ENCODE peak calls at places on chromosomes 1 and 21, in five cellular contexts. One of them, this sample, is unnamed.

GRCh38 chr1:111989531-111990025 is at the start of gene KCND3:
- DNase-seq in HepG2: no peak
- DNase-seq in K562: peak
- DNase-seq in GM12892: no peak
- DNase-seq in GM12878: no peak
- DNase-seq in this sample: peak

GRCh38 chr1:183742367-183742766 is 62.6 kb upstream of the RGL1 start:
- DNase-seq in GM12878: no peak
- DNase-seq in K562: no peak
- DNase-seq in HepG2: no peak
- DNase-seq in GM12892: no peak
- DNase-seq in this sample: no peak

GRCh38 chr21:44317241-44317782 is 17.5 kb downstream of the PFKL start:
- DNase-seq in GM12878: no peak
- DNase-seq in K562: no peak
- DNase-seq in GM12892: no peak
- DNase-seq in HepG2: no peak
- DNase-seq in this sample: no peak

GRCh38 chr1:2594001-2594640 is 7.5 kb downstream of the PRXL2B start:
- DNase-seq in GM12878: no peak
- DNase-seq in K562: no peak
- DNase-seq in GM12892: no peak
- DNase-seq in HepG2: no peak
- DNase-seq in this sample: peak

GRCh38 chr21:41141031-41141457 is 26.9 kb upstream of the BACE2 start:
- DNase-seq in K562: no peak
- DNase-seq in HepG2: no peak
- DNase-seq in GM12892: no peak
- DNase-seq in GM12878: no peak
- DNase-seq in this sample: no peak

GRCh38 chr1:167175901-167176300 is 44.8 kb upstream of the POU2F1 start:
- DNase-seq in GM12878: no peak
- DNase-seq in GM12892: no peak
- DNase-seq in HepG2: no peak
- DNase-seq in K562: no peak
- DNase-seq in this sample: no peak

GRCh38 chr1:219659005-219659632 is 46.2 kb upstream of the ZC3H11B start:
- DNase-seq in GM12878: no peak
- DNase-seq in GM12892: no peak
- DNase-seq in HepG2: no peak
- DNase-seq in K562: no peak
- DNase-seq in this sample: no peak

GRCh38 chr1:176174108-176174507 is 33.0 kb downstream of the COP1 start:
- DNase-seq in GM12892: no peak
- DNase-seq in GM12878: no peak
- DNase-seq in HepG2: no peak
- DNase-seq in K562: no peak
- DNase-seq in this sample: no peak

GRCh38 chr1:244822878-244823277 is 12.6 kb upstream of the COX20 start:
- DNase-seq in GM12878: no peak
- DNase-seq in GM12892: no peak
- DNase-seq in HepG2: no peak
- DNase-seq in K562: no peak
- DNase-seq in this sample: no peak

GRCh38 chr21:42341776-42342542 is 8.8 kb downstream of the TFF2 start:
- DNase-seq in HepG2: no peak
- DNase-seq in GM12892: no peak
- DNase-seq in GM12878: no peak
- DNase-seq in K562: no peak
- DNase-seq in this sample: no peak

GRCh38 chr1:39394598-39394997 is 96.8 kb upstream of the BMP8A start:
- DNase-seq in GM12878: no peak
- DNase-seq in HepG2: no peak
- DNase-seq in GM12892: no peak
- DNase-seq in K562: no peak
- DNase-seq in this sample: no peak

GRCh38 chr1:38061290-38061689 is 14.7 kb upstream of the POU3F1 start:
- DNase-seq in K562: no peak
- DNase-seq in HepG2: no peak
- DNase-seq in GM12878: no peak
- DNase-seq in GM12892: no peak
- DNase-seq in this sample: no peak

GRCh38 chr1:162538815-162539431 is 22.6 kb upstream of the UAP1 start:
- DNase-seq in GM12878: no peak
- DNase-seq in HepG2: peak
- DNase-seq in K562: no peak
- DNase-seq in GM12892: no peak
- DNase-seq in this sample: no peak

DNA sequence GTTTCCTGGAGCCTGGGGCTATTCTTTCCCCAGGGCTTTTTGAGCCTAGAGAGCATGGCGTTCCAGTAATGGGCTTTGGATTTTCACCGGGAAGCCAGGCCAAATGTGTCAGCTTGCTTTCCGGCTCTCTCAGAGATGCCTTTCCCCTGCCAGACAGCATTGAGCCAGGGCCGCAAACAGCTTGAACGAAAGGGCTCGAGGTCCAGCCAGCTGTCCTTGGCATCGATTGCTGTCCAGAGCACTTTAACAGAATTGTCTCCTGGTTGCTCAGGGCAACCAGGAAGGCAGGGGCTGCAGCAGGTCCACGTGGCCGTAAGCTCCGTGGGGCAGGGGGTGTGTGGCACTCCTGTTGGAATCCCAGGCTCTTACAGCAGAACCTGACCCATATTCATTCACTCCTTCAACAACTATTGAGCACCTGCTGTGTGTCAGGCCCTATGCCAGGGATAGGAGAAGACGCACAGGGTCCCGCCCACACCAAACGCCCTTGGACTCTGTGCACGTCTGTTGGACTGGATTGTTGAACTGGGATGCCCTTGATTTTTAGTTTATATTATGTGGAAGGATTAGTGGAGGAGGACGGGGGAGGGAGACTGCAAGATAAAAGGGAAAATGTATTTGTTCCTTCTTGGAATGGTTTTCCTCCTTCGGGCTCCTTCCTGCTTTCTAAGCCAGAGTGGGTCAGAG is 38.8 kb upstream of the EFHD2 start:
- DNase-seq in GM12892: no peak
- DNase-seq in GM12878: no peak
- DNase-seq in HepG2: peak
- DNase-seq in K562: no peak
- DNase-seq in this sample: no peak
- TF ChIP-seq TAF1 in GM12892: no peak
- TF ChIP-seq TAF1 in GM12878: no peak
- TF ChIP-seq TAF1 in HepG2: no peak
- TF ChIP-seq TAF1 in K562: no peak
- TF ChIP-seq TAF1 in this sample: no peak

GRCh38 chr1:11795238-11795890 is 10.4 kb downstream of the MTHFR start:
- DNase-seq in GM12878: no peak
- DNase-seq in K562: no peak
- DNase-seq in HepG2: no peak
- DNase-seq in GM12892: no peak
- DNase-seq in this sample: no peak

GRCh38 chr1:11794446-11795237 is 11.1 kb downstream of the MTHFR start:
- DNase-seq in K562: no peak
- DNase-seq in GM12878: no peak
- DNase-seq in GM12892: no peak
- DNase-seq in HepG2: no peak
- DNase-seq in this sample: no peak

GRCh38 chr1:11793819-11794218 is 11.9 kb downstream of the MTHFR start:
- DNase-seq in GM12892: no peak
- DNase-seq in HepG2: no peak
- DNase-seq in K562: no peak
- DNase-seq in GM12878: no peak
- DNase-seq in this sample: no peak

GRCh38 chr1:11797525-11798216 is 8.1 kb downstream of the MTHFR start:
- DNase-seq in K562: peak
- DNase-seq in HepG2: no peak
- DNase-seq in GM12878: no peak
- DNase-seq in GM12892: no peak
- DNase-seq in this sample: no peak

GRCh38 chr1:11796036-11796828 is 9.5 kb downstream of the MTHFR start:
- DNase-seq in K562: peak
- DNase-seq in HepG2: no peak
- DNase-seq in GM12878: no peak
- DNase-seq in GM12892: no peak
- DNase-seq in this sample: no peak
- TF ChIP-seq POLR2A in K562: peak
- TF ChIP-seq POLR2A in HepG2: no peak
- TF ChIP-seq POLR2A in GM12878: peak
- TF ChIP-seq POLR2A in GM12892: no peak
- TF ChIP-seq POLR2A in this sample: no peak

GRCh38 chr1:182600036-182600713 is 4.0 kb downstream of the RGS16 start:
- DNase-seq in K562: no peak
- DNase-seq in HepG2: no peak
- DNase-seq in GM12878: no peak
- DNase-seq in GM12892: no peak
- DNase-seq in this sample: no peak

GRCh38 chr1:182598296-182598695 is 5.9 kb downstream of the RGS16 start:
- DNase-seq in K562: no peak
- DNase-seq in GM12892: no peak
- DNase-seq in HepG2: no peak
- DNase-seq in GM12878: no peak
- DNase-seq in this sample: no peak

GRCh38 chr1:182596934-182597333 is 7.3 kb downstream of the RGS16 start:
- DNase-seq in GM12878: no peak
- DNase-seq in HepG2: no peak
- DNase-seq in K562: no peak
- DNase-seq in GM12892: no peak
- DNase-seq in this sample: no peak

GRCh38 chr1:182599339-182599738 is 4.8 kb downstream of the RGS16 start:
- DNase-seq in K562: peak
- DNase-seq in GM12878: no peak
- DNase-seq in HepG2: no peak
- DNase-seq in GM12892: no peak
- DNase-seq in this sample: no peak

DNA sequence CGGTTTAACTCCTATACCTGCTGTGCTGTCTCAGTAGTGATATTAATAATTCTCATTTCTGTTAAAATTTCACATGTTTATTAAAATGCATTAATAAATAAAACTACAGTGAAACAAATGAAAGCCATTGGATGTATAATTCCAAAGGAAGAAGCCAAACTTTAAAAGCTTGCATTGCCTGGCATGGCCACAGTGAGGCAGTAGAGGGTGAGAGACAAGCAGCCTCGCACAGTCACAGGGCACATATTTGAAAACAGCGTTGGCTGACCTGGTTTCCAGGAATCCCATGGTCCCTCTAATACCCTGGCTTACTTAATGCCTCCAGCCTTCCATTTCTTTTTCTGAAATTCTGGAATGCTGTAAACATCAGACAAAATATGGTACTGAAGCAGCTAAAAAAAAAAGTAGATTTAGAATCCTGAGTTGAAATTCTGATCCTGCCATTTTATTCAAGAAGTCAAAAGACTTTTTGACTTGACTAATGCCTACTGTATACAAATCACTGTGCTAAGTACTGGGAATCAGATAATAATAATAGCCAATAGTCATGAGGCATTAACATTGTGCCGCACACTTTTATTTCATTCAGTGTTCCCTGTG is 6.7 kb upstream of the RNASEL start:
- DNase-seq in GM12878: no peak
- DNase-seq in K562: peak
- DNase-seq in GM12892: no peak
- DNase-seq in HepG2: peak
- DNase-seq in this sample: no peak
- TF ChIP-seq TAF1 in GM12878: no peak
- TF ChIP-seq TAF1 in K562: no peak
- TF ChIP-seq TAF1 in GM12892: no peak
- TF ChIP-seq TAF1 in HepG2: no peak
- TF ChIP-seq TAF1 in this sample: no peak

DNA sequence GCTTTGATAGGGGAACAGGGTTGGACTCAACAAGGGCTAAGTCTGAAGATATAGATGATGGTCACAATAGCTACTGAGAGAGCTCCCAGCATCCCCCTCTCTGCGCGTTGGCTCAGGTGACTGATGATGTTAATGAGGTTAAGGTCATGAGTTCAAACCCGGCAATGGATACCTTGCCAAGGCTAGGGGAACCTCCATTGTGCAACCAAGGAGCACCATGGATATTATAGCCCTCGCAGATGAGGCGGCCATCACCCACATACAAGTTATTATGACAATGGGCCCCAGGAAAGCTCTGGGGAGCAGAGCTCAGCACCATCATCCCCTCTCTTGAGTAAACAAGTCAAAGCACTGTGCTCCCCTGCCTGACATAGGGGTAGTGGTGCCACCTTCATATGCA is 8.2 kb downstream of the KCNA2 start:
- DNase-seq in HepG2: no peak
- DNase-seq in GM12878: no peak
- DNase-seq in GM12892: no peak
- DNase-seq in K562: no peak
- DNase-seq in this sample: no peak
- TF ChIP-seq POLR2A in HepG2: no peak
- TF ChIP-seq POLR2A in GM12878: no peak
- TF ChIP-seq POLR2A in GM12892: no peak
- TF ChIP-seq POLR2A in K562: no peak
- TF ChIP-seq POLR2A in this sample: no peak

GRCh38 chr1:158390342-158390741 is 8.9 kb downstream of the OR10T2 start:
- DNase-seq in GM12892: no peak
- DNase-seq in HepG2: no peak
- DNase-seq in K562: no peak
- DNase-seq in GM12878: no peak
- DNase-seq in this sample: no peak

GRCh38 chr1:158396646-158397045 is 2.6 kb downstream of the OR10T2 start:
- DNase-seq in GM12892: no peak
- DNase-seq in HepG2: no peak
- DNase-seq in GM12878: no peak
- DNase-seq in K562: no peak
- DNase-seq in this sample: no peak

DNA sequence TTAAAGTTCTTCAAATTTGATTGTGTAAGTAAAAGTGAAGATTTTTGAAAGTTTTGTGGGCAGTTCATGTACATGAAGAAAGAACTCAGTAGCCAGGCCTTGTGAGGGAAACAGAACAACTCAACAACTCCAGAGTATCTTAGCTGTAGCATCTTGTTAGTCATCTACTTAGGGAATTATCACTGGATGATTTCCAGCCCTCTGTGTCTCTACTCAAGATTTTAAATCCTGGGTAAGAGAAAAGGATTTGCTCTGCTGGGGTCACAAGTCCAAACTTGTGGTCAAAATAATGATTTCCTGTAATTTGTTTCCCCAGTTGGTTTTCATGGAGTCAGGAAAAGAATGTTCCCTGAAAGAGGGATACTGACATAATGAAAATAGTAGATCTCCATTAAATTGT is 8.2 kb downstream of the OR10T2 start:
- DNase-seq in GM12878: no peak
- DNase-seq in K562: no peak
- DNase-seq in GM12892: no peak
- DNase-seq in HepG2: no peak
- DNase-seq in this sample: no peak
- TF ChIP-seq TAF1 in GM12878: no peak
- TF ChIP-seq TAF1 in K562: no peak
- TF ChIP-seq TAF1 in GM12892: no peak
- TF ChIP-seq TAF1 in HepG2: no peak
- TF ChIP-seq TAF1 in this sample: no peak

GRCh38 chr1:206909167-206909882 is 12.1 kb downstream of the IL24 start:
- DNase-seq in GM12878: no peak
- DNase-seq in HepG2: no peak
- DNase-seq in GM12892: no peak
- DNase-seq in K562: peak
- DNase-seq in this sample: no peak
- TF ChIP-seq POLR2A in GM12878: peak
- TF ChIP-seq POLR2A in HepG2: no peak
- TF ChIP-seq POLR2A in GM12892: no peak
- TF ChIP-seq POLR2A in K562: no peak
- TF ChIP-seq POLR2A in this sample: no peak

GRCh38 chr1:238176441-238176840 is 285.7 kb upstream of the ZP4 start:
- DNase-seq in K562: no peak
- DNase-seq in GM12878: no peak
- DNase-seq in GM12892: no peak
- DNase-seq in HepG2: no peak
- DNase-seq in this sample: no peak
- TF ChIP-seq TAF1 in K562: no peak
- TF ChIP-seq TAF1 in GM12878: no peak
- TF ChIP-seq TAF1 in GM12892: no peak
- TF ChIP-seq TAF1 in HepG2: no peak
- TF ChIP-seq TAF1 in this sample: no peak

This sample was measured in GM12891.